ENCODE peak calls at places on chromosomes 7 and 10, in eight cellular contexts. One of them, this sample, is unnamed.

GRCh38 chr10:114265392-114266053 is 26.5 kb downstream of the VWA2 start:
- DNase-seq in BJ: no peak
- DNase-seq in suprapubic skin: no peak
- DNase-seq in pancreas: no peak
- DNase-seq in HCT116: no peak
- DNase-seq in esophagus muscularis mucosa: no peak
- DNase-seq in aorta: no peak
- DNase-seq in CD4-positive, CD25-positive, alpha-beta regulatory T cell: no peak
- DNase-seq in this sample: no peak

GRCh38 chr7:509426-509825 is 10.2 kb downstream of the PDGFA start:
- DNase-seq in BJ: no peak
- DNase-seq in pancreas: peak; percentile 28
- DNase-seq in aorta: no peak
- DNase-seq in esophagus muscularis mucosa: no peak
- DNase-seq in HCT116: no peak
- DNase-seq in suprapubic skin: no peak
- DNase-seq in CD4-positive, CD25-positive, alpha-beta regulatory T cell: no peak
- DNase-seq in this sample: no peak

GRCh38 chr7:24049296-24049695 is 234.7 kb upstream of the NPY start:
- DNase-seq in aorta: no peak
- DNase-seq in HCT116: no peak
- DNase-seq in BJ: no peak
- DNase-seq in suprapubic skin: no peak
- DNase-seq in CD4-positive, CD25-positive, alpha-beta regulatory T cell: no peak
- DNase-seq in esophagus muscularis mucosa: peak; percentile 45
- DNase-seq in pancreas: no peak
- DNase-seq in this sample: no peak

GRCh38 chr7:77696643-77697534 is 630 bp downstream of the RSBN1L start:
- DNase-seq in esophagus muscularis mucosa: peak; percentile 92
- DNase-seq in HCT116: no peak
- DNase-seq in CD4-positive, CD25-positive, alpha-beta regulatory T cell: no peak
- DNase-seq in suprapubic skin: peak; percentile 89
- DNase-seq in aorta: peak; percentile 88
- DNase-seq in pancreas: peak; percentile 85
- DNase-seq in BJ: no peak
- DNase-seq in this sample: no peak

GRCh38 chr10:108556176-108556575 is 1367.1 kb downstream of the XPNPEP1 start:
- DNase-seq in esophagus muscularis mucosa: no peak
- DNase-seq in BJ: no peak
- DNase-seq in pancreas: no peak
- DNase-seq in suprapubic skin: no peak
- DNase-seq in CD4-positive, CD25-positive, alpha-beta regulatory T cell: no peak
- DNase-seq in HCT116: no peak
- DNase-seq in aorta: no peak
- DNase-seq in this sample: no peak

GRCh38 chr10:69362471-69362954 is 54.2 kb downstream of the TACR2 start:
- DNase-seq in CD4-positive, CD25-positive, alpha-beta regulatory T cell: no peak
- DNase-seq in aorta: peak; percentile 90
- DNase-seq in esophagus muscularis mucosa: no peak
- DNase-seq in HCT116: no peak
- DNase-seq in suprapubic skin: no peak
- DNase-seq in pancreas: no peak
- DNase-seq in BJ: no peak
- DNase-seq in this sample: peak; percentile 35

GRCh38 chr10:43113201-43113893 is 24.9 kb upstream of the CSGALNACT2 start:
- DNase-seq in aorta: peak; percentile 53
- DNase-seq in BJ: no peak
- DNase-seq in esophagus muscularis mucosa: no peak
- DNase-seq in CD4-positive, CD25-positive, alpha-beta regulatory T cell: no peak
- DNase-seq in pancreas: peak; percentile 58
- DNase-seq in HCT116: no peak
- DNase-seq in suprapubic skin: no peak
- DNase-seq in this sample: no peak

GRCh38 chr10:5449227-5449626 is 36.9 kb downstream of the NET1 start:
- DNase-seq in HCT116: no peak
- DNase-seq in pancreas: no peak
- DNase-seq in suprapubic skin: no peak
- DNase-seq in BJ: no peak
- DNase-seq in aorta: no peak
- DNase-seq in CD4-positive, CD25-positive, alpha-beta regulatory T cell: no peak
- DNase-seq in esophagus muscularis mucosa: no peak
- DNase-seq in this sample: no peak

GRCh38 chr10:131266936-131267813 is 44.3 kb downstream of the TCERG1L start:
- DNase-seq in CD4-positive, CD25-positive, alpha-beta regulatory T cell: no peak
- DNase-seq in esophagus muscularis mucosa: no peak
- DNase-seq in suprapubic skin: peak; percentile 72
- DNase-seq in pancreas: no peak
- DNase-seq in BJ: no peak
- DNase-seq in HCT116: no peak
- DNase-seq in aorta: no peak
- DNase-seq in this sample: no peak

GRCh38 chr7:130962109-130962508 is 228.1 kb upstream of the KLF14 start:
- DNase-seq in esophagus muscularis mucosa: no peak
- DNase-seq in pancreas: no peak
- DNase-seq in HCT116: no peak
- DNase-seq in CD4-positive, CD25-positive, alpha-beta regulatory T cell: no peak
- DNase-seq in aorta: no peak
- DNase-seq in suprapubic skin: no peak
- DNase-seq in BJ: no peak
- DNase-seq in this sample: no peak

GRCh38 chr7:41581041-41581440 is 121.8 kb downstream of the INHBA start:
- DNase-seq in aorta: no peak
- DNase-seq in BJ: no peak
- DNase-seq in suprapubic skin: no peak
- DNase-seq in HCT116: no peak
- DNase-seq in CD4-positive, CD25-positive, alpha-beta regulatory T cell: no peak
- DNase-seq in esophagus muscularis mucosa: no peak
- DNase-seq in pancreas: no peak
- DNase-seq in this sample: no peak

GRCh38 chr10:33329178-33329577 is 5.3 kb downstream of the NRP1 start:
- DNase-seq in BJ: no peak
- DNase-seq in aorta: no peak
- DNase-seq in HCT116: no peak
- DNase-seq in pancreas: no peak
- DNase-seq in CD4-positive, CD25-positive, alpha-beta regulatory T cell: no peak
- DNase-seq in suprapubic skin: no peak
- DNase-seq in esophagus muscularis mucosa: no peak
- DNase-seq in this sample: no peak

GRCh38 chr7:22064816-22065215 is 119.1 kb upstream of the CDCA7L start:
- DNase-seq in suprapubic skin: no peak
- DNase-seq in BJ: no peak
- DNase-seq in aorta: no peak
- DNase-seq in CD4-positive, CD25-positive, alpha-beta regulatory T cell: no peak
- DNase-seq in esophagus muscularis mucosa: no peak
- DNase-seq in HCT116: no peak
- DNase-seq in pancreas: no peak
- DNase-seq in this sample: no peak

GRCh38 chr7:87766827-87767226 is 109.3 kb downstream of the SLC25A40 start:
- DNase-seq in esophagus muscularis mucosa: no peak
- DNase-seq in suprapubic skin: no peak
- DNase-seq in CD4-positive, CD25-positive, alpha-beta regulatory T cell: no peak
- DNase-seq in BJ: no peak
- DNase-seq in HCT116: no peak
- DNase-seq in pancreas: no peak
- DNase-seq in aorta: no peak
- DNase-seq in this sample: no peak

GRCh38 chr7:67821116-67821515 is 824.5 kb downstream of the TYW1 start:
- DNase-seq in HCT116: no peak
- DNase-seq in pancreas: no peak
- DNase-seq in suprapubic skin: no peak
- DNase-seq in esophagus muscularis mucosa: no peak
- DNase-seq in BJ: no peak
- DNase-seq in CD4-positive, CD25-positive, alpha-beta regulatory T cell: no peak
- DNase-seq in aorta: no peak
- DNase-seq in this sample: no peak

GRCh38 chr10:120328647-120329046 is 128.4 kb upstream of the PLPP4 start:
- DNase-seq in pancreas: no peak
- DNase-seq in aorta: no peak
- DNase-seq in BJ: no peak
- DNase-seq in esophagus muscularis mucosa: no peak
- DNase-seq in suprapubic skin: no peak
- DNase-seq in CD4-positive, CD25-positive, alpha-beta regulatory T cell: no peak
- DNase-seq in HCT116: no peak
- DNase-seq in this sample: no peak

GRCh38 chr7:138695106-138695505 is 6.1 kb downstream of the SVOPL start:
- DNase-seq in pancreas: no peak
- DNase-seq in CD4-positive, CD25-positive, alpha-beta regulatory T cell: no peak
- DNase-seq in aorta: no peak
- DNase-seq in BJ: no peak
- DNase-seq in HCT116: no peak
- DNase-seq in suprapubic skin: no peak
- DNase-seq in esophagus muscularis mucosa: no peak
- DNase-seq in this sample: no peak

DNA sequence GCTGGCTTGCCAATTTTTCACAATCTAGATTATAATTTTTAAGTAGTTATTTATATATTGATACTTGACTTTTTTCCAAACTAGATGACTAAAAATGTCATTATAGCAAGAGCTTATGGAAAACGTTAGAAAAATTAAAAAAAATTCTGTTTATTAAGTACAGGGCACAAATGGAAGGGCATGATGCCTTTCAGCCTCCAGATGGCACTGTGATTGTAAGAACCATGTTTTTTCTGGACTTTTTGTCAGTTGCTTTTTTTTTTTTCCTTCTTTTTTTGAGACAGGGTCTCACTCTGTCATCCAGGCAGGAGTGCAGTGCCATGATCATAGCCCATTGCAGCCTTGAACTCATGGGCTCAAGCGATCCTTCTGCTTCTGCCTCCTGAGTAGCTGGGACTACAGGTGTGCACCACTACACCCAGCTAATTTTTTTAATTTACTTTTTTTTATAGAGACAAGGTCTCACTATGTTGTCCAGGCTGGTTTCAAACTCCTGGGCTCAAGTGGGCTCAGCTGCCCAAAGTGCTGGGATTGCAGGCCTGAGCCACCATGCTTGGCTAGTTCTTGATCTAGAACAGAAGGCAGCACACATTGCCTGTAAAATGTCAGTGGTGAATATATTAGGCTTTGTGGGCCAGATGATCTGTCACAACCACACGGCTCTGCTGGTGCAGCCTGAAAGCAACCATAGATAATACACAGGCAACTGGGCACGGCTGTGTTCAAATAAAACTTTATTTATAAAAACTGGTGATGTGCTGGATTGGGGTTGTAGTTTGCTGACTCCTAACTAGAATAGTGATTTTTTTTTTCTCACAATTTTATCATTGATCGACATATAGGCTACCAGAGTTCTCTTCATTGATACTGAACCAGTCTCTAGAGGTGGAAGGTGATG is 27.4 kb downstream of the UCMA start:
- DNase-seq in suprapubic skin: no peak
- DNase-seq in pancreas: no peak
- DNase-seq in BJ: no peak
- DNase-seq in esophagus muscularis mucosa: no peak
- DNase-seq in CD4-positive, CD25-positive, alpha-beta regulatory T cell: no peak
- DNase-seq in aorta: no peak
- DNase-seq in HCT116: peak; percentile 13
- DNase-seq in this sample: no peak
- H3K36me3 ChIP-seq in suprapubic skin: no peaks in the 10 kb centered on the region
- H3K36me3 ChIP-seq in pancreas: no peaks in the 10 kb centered on the region
- H3K36me3 ChIP-seq in BJ: no peaks in the 10 kb centered on the region
- H3K36me3 ChIP-seq in esophagus muscularis mucosa: no peaks in the 10 kb centered on the region
- H3K36me3 ChIP-seq in CD4-positive, CD25-positive, alpha-beta regulatory T cell: no peaks in the 10 kb centered on the region
- H3K36me3 ChIP-seq in aorta: no peaks in the 10 kb centered on the region
- H3K36me3 ChIP-seq in HCT116: peaks cover 19% of the 10 kb centered on the region
- H3K36me3 ChIP-seq in this sample: no peaks in the 10 kb centered on the region

DNA sequence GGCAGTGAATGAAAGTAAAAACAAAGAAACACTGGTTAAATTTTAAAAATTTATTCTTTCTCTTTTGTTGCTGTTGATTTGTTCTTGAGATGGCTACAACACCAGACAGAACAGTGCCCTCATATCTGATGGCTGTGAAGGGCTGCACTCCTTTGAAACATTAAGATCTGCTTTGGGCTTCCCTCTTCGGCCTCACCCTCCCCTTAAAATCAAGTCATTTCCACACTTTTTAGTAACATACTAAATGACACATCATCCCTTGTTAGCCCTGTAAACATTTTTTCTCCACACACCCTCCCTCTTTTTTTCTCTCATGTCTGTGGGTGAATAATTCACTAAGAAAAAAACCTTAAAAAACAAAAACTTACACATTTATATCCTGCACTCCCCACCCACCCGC is 16.4 kb downstream of the IRF5 start:
- DNase-seq in aorta: no peak
- DNase-seq in pancreas: no peak
- DNase-seq in esophagus muscularis mucosa: no peak
- DNase-seq in CD4-positive, CD25-positive, alpha-beta regulatory T cell: no peak
- DNase-seq in HCT116: no peak
- DNase-seq in suprapubic skin: no peak
- DNase-seq in BJ: no peak
- DNase-seq in this sample: no peak
- H3K27me3 ChIP-seq in aorta: no peaks in the 10 kb centered on the region
- H3K27me3 ChIP-seq in pancreas: no peaks in the 10 kb centered on the region
- H3K27me3 ChIP-seq in esophagus muscularis mucosa: no peaks in the 10 kb centered on the region
- H3K27me3 ChIP-seq in CD4-positive, CD25-positive, alpha-beta regulatory T cell: no peaks in the 10 kb centered on the region
- H3K27me3 ChIP-seq in HCT116: no peaks in the 10 kb centered on the region
- H3K27me3 ChIP-seq in suprapubic skin: no peaks in the 10 kb centered on the region
- H3K27me3 ChIP-seq in BJ: no peaks in the 10 kb centered on the region
- H3K27me3 ChIP-seq in this sample: no peaks in the 10 kb centered on the region

DNA sequence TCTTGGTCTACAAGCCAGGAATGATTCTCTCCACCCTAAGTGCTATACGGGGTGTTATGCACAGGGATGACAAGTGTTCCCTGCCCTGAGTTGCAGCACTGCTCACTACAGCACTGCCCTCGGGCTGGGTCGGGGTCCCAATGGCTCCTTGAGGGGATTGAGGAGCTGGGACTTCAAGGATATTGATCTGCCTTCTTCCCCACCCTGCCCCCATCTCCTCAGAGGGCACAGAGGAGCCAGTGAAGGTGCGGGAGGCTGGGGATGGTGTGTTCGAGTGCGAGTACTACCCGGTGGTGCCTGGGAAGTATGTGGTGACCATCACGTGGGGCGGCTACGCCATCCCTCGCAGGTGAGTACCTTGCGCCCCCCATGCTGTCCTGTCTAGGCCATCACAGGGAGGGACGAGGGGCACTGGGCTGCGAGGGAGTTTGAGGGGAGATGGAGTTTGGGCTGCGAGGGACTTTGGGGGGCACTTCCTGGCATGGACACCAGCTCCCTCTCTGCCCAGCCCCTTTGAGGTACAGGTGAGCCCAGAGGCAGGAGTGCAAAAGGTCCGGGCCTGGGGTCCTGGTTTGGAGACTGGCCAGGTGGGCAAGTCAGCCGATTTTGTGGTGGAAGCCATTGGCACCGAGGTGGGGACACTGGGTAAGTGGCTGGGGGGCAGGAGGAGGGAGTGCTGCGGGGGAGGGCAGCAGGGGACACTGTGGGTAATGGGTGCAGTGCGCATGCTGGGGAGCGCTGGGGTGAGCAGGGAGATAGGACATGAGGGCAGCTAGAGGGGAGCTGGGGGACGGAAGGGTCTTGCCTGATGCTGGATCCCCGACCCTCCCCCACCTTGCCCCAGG is 10.3 kb downstream of the FLNC start:
- DNase-seq in BJ: no peak
- DNase-seq in aorta: no peak
- DNase-seq in pancreas: peak; percentile 50
- DNase-seq in suprapubic skin: no peak
- DNase-seq in esophagus muscularis mucosa: no peak
- DNase-seq in CD4-positive, CD25-positive, alpha-beta regulatory T cell: no peak
- DNase-seq in HCT116: no peak
- DNase-seq in this sample: no peak
- H3K36me3 ChIP-seq in BJ: peaks cover 90% of the 10 kb centered on the region
- H3K36me3 ChIP-seq in aorta: peaks cover 9% of the 10 kb centered on the region
- H3K36me3 ChIP-seq in pancreas: no peaks in the 10 kb centered on the region
- H3K36me3 ChIP-seq in suprapubic skin: peaks cover 13% of the 10 kb centered on the region
- H3K36me3 ChIP-seq in esophagus muscularis mucosa: peaks cover 100% of the 10 kb centered on the region
- H3K36me3 ChIP-seq in CD4-positive, CD25-positive, alpha-beta regulatory T cell: no peaks in the 10 kb centered on the region
- H3K36me3 ChIP-seq in HCT116: no peaks in the 10 kb centered on the region
- H3K36me3 ChIP-seq in this sample: no peaks in the 10 kb centered on the region

GRCh38 chr10:100670828-100671479 is 74.4 kb upstream of the PAX2 start:
- DNase-seq in BJ: no peak
- DNase-seq in HCT116: no peak
- DNase-seq in aorta: peak; percentile 78
- DNase-seq in suprapubic skin: no peak
- DNase-seq in esophagus muscularis mucosa: no peak
- DNase-seq in pancreas: peak; percentile 70
- DNase-seq in CD4-positive, CD25-positive, alpha-beta regulatory T cell: peak; percentile 49
- DNase-seq in this sample: no peak
- H3K27me3 ChIP-seq in BJ: peaks cover 21% of the 10 kb centered on the region
- H3K27me3 ChIP-seq in HCT116: peaks cover 22% of the 10 kb centered on the region
- H3K27me3 ChIP-seq in aorta: no peaks in the 10 kb centered on the region
- H3K27me3 ChIP-seq in suprapubic skin: peaks cover 90% of the 10 kb centered on the region
- H3K27me3 ChIP-seq in esophagus muscularis mucosa: peaks cover 100% of the 10 kb centered on the region
- H3K27me3 ChIP-seq in pancreas: no peaks in the 10 kb centered on the region
- H3K27me3 ChIP-seq in CD4-positive, CD25-positive, alpha-beta regulatory T cell: peaks cover 24% of the 10 kb centered on the region
- H3K27me3 ChIP-seq in this sample: peaks cover 15% of the 10 kb centered on the region